ENCODE peak calls at places on chromosomes 3 and 15, in four cellular contexts. W, V, H and P are unnamed samples.

GRCh38 chr15:68821898-68822380 is 1.2 kb upstream of the ANP32A start:
- DNase-seq in V (no peak), H (peak; percentile 69), W (no peak), P (no peak)

GRCh38 chr3:132394334-132394733 is 23.0 kb upstream of the DNAJC13 start:
- DNase-seq in W (no peak), V (no peak), H (no peak), P (peak; percentile 56)

GRCh38 chr15:82714026-82714425 is 4.4 kb upstream of the AP3B2 start:
- DNase-seq in V (no peak), H (no peak), W (no peak), P (no peak)

GRCh38 chr15:88681610-88682221 is 42.9 kb downstream of the ISG20 start:
- DNase-seq in W (no peak), H (peak; percentile 79), V (no peak), P (peak; percentile 51)

GRCh38 chr15:81859737-81860516 is 185.9 kb downstream of the MEX3B start:
- DNase-seq in V (no peak), W (no peak), H (no peak), P (no peak)

GRCh38 chr3:190064112-190064511 is 56.6 kb downstream of the P3H2 start:
- DNase-seq in H (no peak), W (no peak), V (no peak), P (no peak)

GRCh38 chr3:149553781-149554451 is 79.4 kb downstream of the TM4SF4 start:
- DNase-seq in W (no peak), V (no peak), H (no peak), P (peak; percentile 37)

GRCh38 chr15:81504170-81504905 is 130.3 kb upstream of the TMC3 start:
- DNase-seq in V (no peak), H (no peak), W (no peak), P (no peak)

GRCh38 chr3:7423995-7424394 is 563.1 kb downstream of the GRM7 start:
- DNase-seq in H (no peak), W (no peak), V (no peak), P (no peak)

GRCh38 chr15:62894322-62895085 is 148.0 kb upstream of the TPM1 start:
- DNase-seq in W (no peak), V (no peak), H (no peak), P (no peak)

GRCh38 chr15:77747175-77748077 is 114.7 kb upstream of the LINGO1 start:
- DNase-seq in H (no peak), V (peak; percentile 77), W (no peak), P (peak; percentile 78)

GRCh38 chr3:171838218-171838720 is 4.9 kb upstream of the TMEM212 start:
- DNase-seq in H (peak; percentile 90), W (no peak), V (no peak), P (no peak)

GRCh38 chr15:40828447-40829036 is at the start of gene PPP1R14D:
- DNase-seq in H (no peak), W (no peak), V (no peak), P (no peak)

GRCh38 chr15:77030042-77030927 is 35.4 kb downstream of the PSTPIP1 start:
- DNase-seq in W (peak; percentile 47), V (peak; percentile 50), H (no peak), P (peak; percentile 47)

GRCh38 chr3:122003112-122003511 is 18.9 kb downstream of the ILDR1 start:
- DNase-seq in V (no peak), W (no peak), H (no peak), P (no peak)

GRCh38 chr3:155386817-155387403 is 93.4 kb upstream of the STRIT1 start:
- DNase-seq in W (no peak), H (no peak), V (no peak), P (no peak)

GRCh38 chr15:93144477-93145270 is 55.7 kb upstream of the RGMA start:
- DNase-seq in W (no peak), H (no peak), V (no peak), P (no peak)

GRCh38 chr15:70095387-70096214 is 2.1 kb downstream of the TLE3 start:
- DNase-seq in V (peak; percentile 55), H (no peak), W (peak; percentile 73), P (peak; percentile 75)

GRCh38 chr3:143283432-143284128 is 164.0 kb downstream of the CHST2 start:
- DNase-seq in H (no peak), V (peak; percentile 73), W (no peak), P (no peak)

GRCh38 chr3:95172549-95172948 is 1109.7 kb downstream of the NSUN3 start:
- DNase-seq in V (no peak), W (no peak), H (no peak), P (no peak)

GRCh38 chr15:101489633-101490407 is at the start of gene PCSK6:
- DNase-seq in V (peak; percentile 68), H (no peak), W (peak; percentile 57), P (peak; percentile 87)

GRCh38 chr15:98728811-98729160 is 80.4 kb downstream of the IGF1R start:
- DNase-seq in H (no peak), W (no peak), V (no peak), P (no peak)

GRCh38 chr3:117700573-117701360 is 991.2 kb downstream of the TUSC7 start:
- DNase-seq in W (no peak), H (no peak), V (no peak), P (no peak)

GRCh38 chr15:67137951-67138935 is 72.8 kb downstream of the SMAD3 start:
- DNase-seq in V (no peak), H (no peak), W (no peak), P (no peak)

GRCh38 chr3:64705946-64706345 is 18.1 kb upstream of the ADAMTS9 start:
- DNase-seq in W (no peak), H (no peak), V (no peak), P (no peak)

GRCh38 chr3:170750478-170750830 is 119.5 kb downstream of the RPL22L1 start:
- DNase-seq in V (no peak), H (no peak), W (no peak), P (no peak)

GRCh38 chr3:177446160-177446559 is 248.9 kb upstream of the TBL1XR1 start:
- DNase-seq in H (no peak), V (no peak), W (no peak), P (no peak)

GRCh38 chr15:35693286-35693685 is 147.3 kb upstream of the DPH6 start:
- DNase-seq in V (no peak), W (no peak), H (no peak), P (no peak)

GRCh38 chr3:28244471-28244870 is 3.1 kb downstream of the CMC1 start:
- DNase-seq in W (no peak), H (no peak), V (no peak), P (no peak)

GRCh38 chr3:50365080-50365841 is 5.9 kb upstream of the TMEM115 start:
- DNase-seq in W (peak; percentile 95), V (peak; percentile 92), H (no peak), P (peak; percentile 90)

GRCh38 chr3:151135548-151136337 is 50.3 kb downstream of the MED12L start:
- DNase-seq in W (no peak), H (no peak), V (peak; percentile 16), P (no peak)

GRCh38 chr3:119649764-119650163 is 10.6 kb downstream of the POPDC2 start:
- DNase-seq in W (no peak), H (no peak), V (no peak), P (no peak)

GRCh38 chr15:93321881-93322282 is 232.9 kb upstream of the RGMA start:
- DNase-seq in W (no peak), V (no peak), H (peak; percentile 78), P (no peak)

DNA sequence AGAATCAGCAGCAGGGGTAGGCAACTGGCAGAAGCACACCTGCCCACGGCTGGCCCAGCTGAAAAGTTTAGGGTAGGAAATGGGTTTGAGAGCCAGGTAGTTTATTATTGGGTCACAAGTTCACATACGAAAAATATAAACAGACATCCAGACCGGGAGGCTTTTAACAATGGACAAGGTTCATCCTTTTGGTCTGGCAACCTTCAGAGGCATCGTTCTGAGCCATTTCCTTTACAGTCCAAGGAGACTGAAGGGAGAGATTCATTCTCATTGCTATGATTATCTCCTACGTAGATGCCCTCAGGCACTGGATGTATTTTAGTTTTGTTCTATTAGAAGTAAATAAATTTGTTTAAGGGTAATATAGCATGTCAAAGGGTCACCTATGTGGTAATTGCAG is 248.0 kb upstream of the THBS1 start:
- DNase-seq in W (no peak), H (no peak), V (no peak), P (no peak)
- TF ChIP-seq FOXJ3 in W (no peak), H (no peak), V (no peak), P (no peak)

DNA sequence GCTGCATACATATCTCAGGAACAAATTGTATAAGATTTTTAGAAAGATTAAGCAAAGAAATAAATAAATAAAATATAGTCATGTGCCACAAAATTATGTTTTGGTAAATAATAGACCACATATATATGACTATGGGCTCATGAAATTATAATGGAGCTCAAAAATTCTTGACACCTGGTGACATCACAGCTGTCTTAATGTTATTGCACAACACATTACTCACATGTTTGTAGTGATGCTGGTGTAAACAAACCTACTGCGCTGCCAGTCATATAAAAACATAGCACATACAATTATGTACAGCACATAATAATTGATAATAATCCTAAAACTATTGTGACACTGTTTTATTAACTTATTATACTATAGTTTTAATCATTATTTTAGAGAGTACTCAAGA is 1159.1 kb downstream of the SI start:
- DNase-seq in V (no peak), W (no peak), H (no peak), P (no peak)
- TF ChIP-seq FOXJ3 in V (no peak), W (no peak), H (no peak), P (no peak)

DNA sequence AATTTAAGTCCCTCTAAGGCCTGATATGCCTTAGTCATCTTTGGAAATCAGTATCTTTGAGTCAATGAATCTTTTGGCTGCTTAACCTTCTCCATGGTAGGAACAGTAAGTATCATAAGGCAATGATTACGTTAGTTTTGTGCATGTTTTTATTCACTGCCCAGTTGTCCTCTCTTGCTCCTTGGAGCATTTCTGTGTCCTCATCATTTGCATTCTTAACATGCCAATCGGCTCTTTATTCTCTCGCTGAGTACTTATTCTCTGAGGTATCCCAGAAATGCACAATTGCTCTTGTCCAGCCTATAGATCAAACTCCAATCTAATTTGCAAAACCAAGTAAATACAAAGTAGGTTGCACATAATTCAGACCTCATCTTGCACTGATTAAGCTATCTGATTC is 405.0 kb upstream of the IL12A start:
- DNase-seq in H (no peak), V (no peak), W (no peak), P (no peak)
- TF ChIP-seq FOXJ3 in H (no peak), V (no peak), W (no peak), P (no peak)

GRCh38 chr3:62587579-62588031 is 214.3 kb upstream of the FEZF2 start:
- DNase-seq in W (no peak), V (no peak), H (no peak), P (peak; percentile 52)
- TF ChIP-seq FOXJ3 in W (no peak), V (no peak), H (no peak), P (no peak)

DNA sequence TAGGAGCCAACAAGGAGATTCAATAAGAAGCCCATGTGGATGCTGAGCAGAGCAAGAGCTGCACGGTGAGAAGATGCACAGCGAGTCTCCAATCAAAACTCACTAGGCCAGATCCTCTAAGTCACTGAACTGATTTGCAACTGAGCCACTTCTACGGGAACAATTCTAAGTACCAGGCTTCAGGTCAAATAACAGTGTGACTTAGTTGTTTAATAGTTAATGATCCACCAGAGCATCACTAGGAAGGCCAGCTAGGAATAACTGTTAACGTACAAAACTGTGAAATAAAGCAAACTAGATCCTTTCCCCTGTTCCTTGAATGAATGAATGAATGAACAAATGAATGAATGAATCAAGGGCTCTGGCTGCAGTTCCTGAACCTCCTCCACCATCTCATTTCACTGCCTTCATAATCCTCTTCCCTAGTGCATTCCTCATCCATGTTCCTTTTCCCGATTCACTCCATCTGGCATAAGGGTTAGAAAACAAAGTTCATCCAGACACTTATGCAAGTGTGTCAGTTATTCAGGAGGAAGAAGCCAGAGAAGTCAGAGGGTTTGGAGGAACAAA is 59.7 kb downstream of the ATP8B4 start:
- DNase-seq in V (no peak), W (no peak), H (no peak), P (no peak)
- TF ChIP-seq FOXJ3 in V (no peak), W (no peak), H (no peak), P (no peak)